ENCODE peak calls at places on chromosome 15, in four cellular contexts. G, Y, R and Z are unnamed samples.

GRCh38 chr15:75928680-75929608 is 25.3 kb downstream of the FBXO22 start:
- DNase-seq in G (no peak), Y (no peak), R (no peak), Z (no peak)

GRCh38 chr15:99090011-99090699 is 14.7 kb upstream of the SYNM start:
- DNase-seq in G (no peak), Y (no peak), R (peak), Z (no peak)

GRCh38 chr15:66702770-66703539 is 919 bp downstream of the SMAD6 start:
- DNase-seq in G (no peak), Y (no peak), R (no peak), Z (peak)

GRCh38 chr15:101531170-101531569 is 41.7 kb upstream of the PCSK6 start:
- DNase-seq in G (no peak), Y (peak), R (peak), Z (no peak)

GRCh38 chr15:84844964-84845363 is 27.8 kb downstream of the ALPK3 start:
- DNase-seq in G (no peak), Y (no peak), R (no peak), Z (no peak)

GRCh38 chr15:30984118-30984517 is 7.3 kb downstream of the MTMR10 start:
- DNase-seq in G (no peak), Y (no peak), R (no peak), Z (no peak)

GRCh38 chr15:59997070-59997701 is 6.9 kb upstream of the FOXB1 start:
- DNase-seq in G (no peak), Y (no peak), R (peak), Z (no peak)

GRCh38 chr15:27172821-27173220 is 201.8 kb downstream of the GABRG3 start:
- DNase-seq in G (no peak), Y (no peak), R (no peak), Z (no peak)

GRCh38 chr15:78263907-78264303 is 457 bp upstream of the DNAJA4 start:
- DNase-seq in G (no peak), Y (no peak), R (no peak), Z (no peak)

GRCh38 chr15:31330111-31330785 is 3.6 kb downstream of the KLF13 start:
- DNase-seq in G (no peak), Y (no peak), R (no peak), Z (no peak)

GRCh38 chr15:31598620-31599019 is 272.0 kb downstream of the KLF13 start:
- DNase-seq in G (no peak), Y (no peak), R (no peak), Z (no peak)

GRCh38 chr15:63373866-63374548 is 7.6 kb downstream of the CA12 start:
- DNase-seq in G (no peak), Y (no peak), R (no peak), Z (no peak)

GRCh38 chr15:95770191-95770590 is 560.3 kb upstream of the NR2F2 start:
- DNase-seq in G (no peak), Y (no peak), R (no peak), Z (no peak)

GRCh38 chr15:52193791-52194190 is 2.6 kb upstream of the GNB5 start:
- DNase-seq in G (no peak), Y (no peak), R (no peak), Z (no peak)

GRCh38 chr15:53962646-53963561 is 15.3 kb upstream of the UNC13C start:
- DNase-seq in G (no peak), Y (no peak), R (no peak), Z (no peak)

GRCh38 chr15:67097893-67098740 is 32.7 kb downstream of the SMAD3 start:
- DNase-seq in G (no peak), Y (peak), R (no peak), Z (peak)

GRCh38 chr15:33008284-33009011 is 186.1 kb downstream of the FMN1 start:
- DNase-seq in G (no peak), Y (no peak), R (no peak), Z (no peak)

GRCh38 chr15:55290361-55291057 is 896 bp upstream of the RAB27A start:
- DNase-seq in G (peak), Y (peak), R (peak), Z (peak)

GRCh38 chr15:100951965-100952364 is 32.8 kb downstream of the LRRK1 start:
- DNase-seq in G (no peak), Y (no peak), R (no peak), Z (no peak)

GRCh38 chr15:70062321-70062956 is 35.3 kb downstream of the TLE3 start:
- DNase-seq in G (no peak), Y (peak), R (no peak), Z (peak)

GRCh38 chr15:100114526-100114925 is 227.2 kb downstream of the ADAMTS17 start:
- DNase-seq in G (no peak), Y (no peak), R (no peak), Z (peak)

GRCh38 chr15:62824111-62824737 is 218.3 kb upstream of the TPM1 start:
- DNase-seq in G (no peak), Y (no peak), R (no peak), Z (no peak)

GRCh38 chr15:90941038-90941437 is 6.0 kb downstream of the UNC45A start:
- DNase-seq in G (no peak), Y (no peak), R (no peak), Z (no peak)

GRCh38 chr15:31828594-31828993 is 201.7 kb upstream of the CHRNA7 start:
- DNase-seq in G (no peak), Y (no peak), R (no peak), Z (no peak)

GRCh38 chr15:65411470-65412071 is 11.2 kb downstream of the IGDCC4 start:
- DNase-seq in G (no peak), Y (no peak), R (no peak), Z (no peak)

GRCh38 chr15:52785672-52786406 is 4.3 kb downstream of the ONECUT1 start:
- DNase-seq in G (no peak), Y (no peak), R (no peak), Z (no peak)

GRCh38 chr15:77145370-77145769 is 74.5 kb upstream of the TSPAN3 start:
- DNase-seq in G (no peak), Y (no peak), R (no peak), Z (no peak)

GRCh38 chr15:78208887-78209645 is 25.3 kb downstream of the ACSBG1 start:
- DNase-seq in G (no peak), Y (no peak), R (peak), Z (no peak)

GRCh38 chr15:74716647-74717046 is 8.7 kb downstream of the CYP1A1 start:
- DNase-seq in G (no peak), Y (no peak), R (no peak), Z (no peak)

GRCh38 chr15:38864122-38864521 is 299.5 kb upstream of the RASGRP1 start:
- DNase-seq in G (no peak), Y (no peak), R (no peak), Z (no peak)
- TF ChIP-seq CTCF in G (no peak), Y (no peak), R (no peak), Z (no peak)

DNA sequence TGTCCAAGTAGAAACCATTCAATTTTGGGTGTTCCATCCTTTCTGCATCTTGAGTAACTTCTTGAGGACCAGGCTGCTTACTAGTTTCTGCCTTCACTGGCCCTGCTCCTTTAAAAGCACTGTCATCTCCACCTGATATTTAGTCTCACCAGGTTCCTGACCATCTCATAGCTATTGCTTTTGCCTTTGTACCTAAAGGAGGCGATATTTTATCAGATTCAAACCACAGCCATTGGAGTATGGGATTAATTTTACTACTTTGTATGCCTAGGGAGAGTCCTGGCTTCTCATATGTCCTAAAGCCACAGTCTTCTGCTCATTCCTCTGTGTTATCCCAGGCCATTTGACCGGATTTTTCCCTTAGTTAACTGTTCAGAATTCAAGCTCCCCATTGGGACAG is 51.8 kb upstream of the RFX7 start:
- DNase-seq in G (no peak), Y (no peak), R (no peak), Z (no peak)
- TF ChIP-seq CTCF in G (no peak), Y (no peak), R (no peak), Z (no peak)

DNA sequence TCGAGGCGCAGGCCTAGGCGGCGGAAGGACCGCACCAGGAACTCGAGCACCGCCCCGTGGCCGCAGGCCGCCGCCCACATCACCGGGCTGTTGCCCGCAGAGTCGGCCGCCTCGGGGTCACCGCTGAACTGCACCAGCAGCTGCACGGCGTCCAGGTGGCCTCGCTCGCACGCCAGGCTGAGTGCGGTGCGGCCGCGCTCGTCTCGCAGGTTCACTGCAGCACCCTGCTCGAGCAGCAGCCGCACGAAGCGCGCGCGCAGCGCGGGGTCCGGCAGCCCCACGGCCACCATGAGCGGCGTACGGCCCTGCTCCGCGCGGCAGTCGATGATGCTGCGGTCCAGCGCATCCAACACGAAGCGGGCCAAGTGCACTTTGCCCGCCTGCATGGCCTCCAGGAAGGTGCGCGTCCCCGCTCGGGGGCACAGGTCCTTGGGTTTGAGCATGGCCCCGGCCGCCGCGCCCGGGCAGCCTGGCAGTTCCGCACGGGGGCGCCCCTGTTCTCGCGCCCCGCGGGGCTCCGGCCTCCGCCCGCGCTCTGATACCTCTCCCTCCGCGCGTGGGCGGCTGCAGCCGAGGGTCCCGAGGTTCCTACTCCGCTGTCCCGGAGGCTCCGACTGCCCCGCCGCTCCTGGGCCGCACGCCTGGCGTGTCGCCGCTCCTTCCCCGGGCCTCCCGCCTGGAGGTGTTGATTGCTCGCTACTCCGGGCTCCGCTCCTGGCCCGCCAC is 557 bp downstream of the ANKRD63 start:
- DNase-seq in G (no peak), Y (peak), R (peak), Z (peak)
- TF ChIP-seq CTCF in G (peak), Y (peak), R (peak), Z (peak)

GRCh38 chr15:68470049-68470738 is 38.2 kb upstream of the ITGA11 start:
- DNase-seq in G (no peak), Y (no peak), R (no peak), Z (no peak)
- TF ChIP-seq CTCF in G (no peak), Y (no peak), R (no peak), Z (no peak)

DNA sequence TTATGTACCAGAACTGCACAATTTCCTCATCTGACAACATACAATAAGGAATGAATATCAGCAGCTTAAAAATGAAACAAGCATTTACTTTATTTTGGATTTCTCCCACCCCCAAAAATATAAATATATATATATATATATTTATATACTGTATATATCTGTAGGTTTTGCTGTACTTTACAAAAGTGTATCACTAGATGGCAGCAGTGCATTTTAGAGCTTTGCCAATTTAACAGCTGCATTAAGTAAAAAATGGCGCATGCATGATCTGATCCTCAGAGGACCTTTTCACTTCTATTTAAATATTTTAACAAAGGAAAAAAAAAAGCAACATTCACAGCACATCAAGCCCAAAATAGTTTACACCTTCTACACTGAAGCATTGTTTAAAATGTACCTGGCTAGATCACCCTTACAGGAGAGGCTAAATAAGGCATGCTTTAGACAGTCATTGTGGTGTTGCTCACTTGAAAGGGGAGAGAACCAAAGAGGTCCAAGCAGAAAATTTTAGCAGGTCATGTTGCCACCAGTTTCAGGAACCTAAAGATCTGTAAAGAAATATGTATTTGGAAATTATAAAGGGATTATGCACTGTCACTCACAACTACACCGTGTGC is 72.6 kb downstream of the NPTN start:
- DNase-seq in G (no peak), Y (no peak), R (peak), Z (no peak)
- TF ChIP-seq CTCF in G (no peak), Y (peak), R (no peak), Z (peak)

GRCh38 chr15:79314186-79314585 is 3.3 kb downstream of the TMED3 start:
- DNase-seq in G (no peak), Y (no peak), R (no peak), Z (no peak)

GRCh38 chr15:79311901-79312553 is 1.1 kb downstream of the TMED3 start:
- DNase-seq in G (no peak), Y (no peak), R (peak), Z (no peak)

GRCh38 chr15:79310612-79310984 is 314 bp upstream of the TMED3 start:
- DNase-seq in G (no peak), Y (no peak), R (no peak), Z (peak)

GRCh38 chr15:79308874-79309273 is 2.0 kb upstream of the TMED3 start:
- DNase-seq in G (no peak), Y (no peak), R (no peak), Z (no peak)

GRCh38 chr15:79310985-79311900 is at the start of gene TMED3:
- DNase-seq in G (no peak), Y (peak), R (peak), Z (peak)
- TF ChIP-seq CTCF in G (peak), Y (no peak), R (peak), Z (no peak)

DNA sequence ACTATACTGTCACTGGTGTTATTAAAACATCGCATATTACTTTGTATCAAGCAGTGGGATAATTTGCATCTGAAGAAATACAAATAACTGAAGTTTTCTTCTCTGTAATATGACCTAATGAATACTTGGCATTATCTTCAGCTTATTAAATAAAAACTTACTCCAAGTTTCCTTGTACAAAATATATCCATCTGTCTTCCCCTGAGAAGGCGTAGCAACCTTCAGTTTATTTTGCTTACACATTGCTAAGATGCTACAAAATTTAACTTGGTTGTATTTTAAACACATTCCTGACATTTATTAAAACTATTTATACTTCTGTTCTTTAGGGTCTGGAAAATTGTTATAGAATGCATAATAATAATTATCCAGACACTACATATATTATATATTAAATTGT is 13.7 kb downstream of the FGF7 start:
- DNase-seq in G (no peak), Y (no peak), R (no peak), Z (no peak)
- TF ChIP-seq CTCF in G (no peak), Y (no peak), R (no peak), Z (no peak)

GRCh38 chr15:37981781-37982180 is 47.3 kb downstream of the TMCO5A start:
- DNase-seq in G (no peak), Y (no peak), R (no peak), Z (no peak)
- TF ChIP-seq CTCF in G (no peak), Y (peak), R (no peak), Z (peak)

GRCh38 chr15:61050844-61051569 is 178.1 kb downstream of the RORA start:
- DNase-seq in G (no peak), Y (no peak), R (no peak), Z (no peak)

GRCh38 chr15:61049934-61050333 is 179.2 kb downstream of the RORA start:
- DNase-seq in G (no peak), Y (no peak), R (no peak), Z (no peak)

GRCh38 chr15:61053401-61053800 is 175.7 kb downstream of the RORA start:
- DNase-seq in G (no peak), Y (no peak), R (no peak), Z (no peak)

GRCh38 chr15:61049003-61049402 is 180.1 kb downstream of the RORA start:
- DNase-seq in G (no peak), Y (no peak), R (no peak), Z (no peak)

GRCh38 chr15:61051570-61052031 is 177.5 kb downstream of the RORA start:
- DNase-seq in G (no peak), Y (peak), R (no peak), Z (peak)
- TF ChIP-seq CTCF in G (peak), Y (peak), R (no peak), Z (peak)

GRCh38 chr15:41506796-41507341 is 6.8 kb downstream of the LTK start:
- DNase-seq in G (no peak), Y (no peak), R (no peak), Z (peak)
- TF ChIP-seq CTCF in G (no peak), Y (no peak), R (peak), Z (no peak)